ENCODE peak calls at places on chromosomes 7 and 10, in nine cellular contexts. F, G, O, P, S, K, E, C and L are unnamed samples.

GRCh38 chr7:138584283-138584682 is 116.9 kb downstream of the SVOPL start:
- DNase-seq in F (peak), G (no peak), O (no peak), P (no peak), S (no peak), K (no peak), E (no peak), C (no peak), L (no peak)

GRCh38 chr7:7972128-7972527 is 3.5 kb downstream of the GLCCI1 start:
- DNase-seq in F (no peak), G (no peak), O (no peak), P (no peak), S (no peak), K (peak), E (no peak), C (no peak), L (peak)

GRCh38 chr10:78754269-78755074 is 314.3 kb upstream of the ZMIZ1 start:
- DNase-seq in F (peak), G (no peak), O (no peak), P (no peak), S (peak), K (no peak), E (no peak), C (no peak), L (no peak)

GRCh38 chr10:110758898-110759297 is 112.8 kb upstream of the PDCD4 start:
- DNase-seq in F (peak), G (no peak), O (no peak), P (no peak), S (peak), K (no peak), E (no peak), C (no peak), L (no peak)

GRCh38 chr10:43913676-43914235 is 265.1 kb upstream of the ZNF32 start:
- DNase-seq in F (no peak), G (no peak), O (no peak), P (no peak), S (no peak), K (no peak), E (no peak), C (no peak), L (no peak)

GRCh38 chr10:77383861-77384553 is 253.6 kb downstream of the KCNMA1 start:
- DNase-seq in F (peak), G (no peak), O (no peak), P (no peak), S (no peak), K (peak), E (no peak), C (no peak), L (no peak)

GRCh38 chr7:115183431-115184057 is 261.6 kb downstream of the MDFIC start:
- DNase-seq in F (peak), G (no peak), O (no peak), P (no peak), S (no peak), K (no peak), E (no peak), C (no peak), L (no peak)

GRCh38 chr10:127033116-127033515 is 127.9 kb downstream of the DOCK1 start:
- DNase-seq in F (no peak), G (no peak), O (no peak), P (no peak), S (no peak), K (no peak), E (no peak), C (no peak), L (no peak)

GRCh38 chr7:44050121-44050914 is 5.8 kb downstream of the DBNL start:
- DNase-seq in F (no peak), G (no peak), O (peak), P (no peak), S (no peak), K (no peak), E (no peak), C (no peak), L (no peak)

GRCh38 chr7:44101966-44102845 is 1.9 kb upstream of the AEBP1 start:
- DNase-seq in F (peak), G (no peak), O (peak), P (no peak), S (no peak), K (no peak), E (no peak), C (no peak), L (no peak)

GRCh38 chr7:157409753-157410727 is 73.2 kb downstream of the DNAJB6 start:
- DNase-seq in F (no peak), G (no peak), O (peak), P (no peak), S (no peak), K (no peak), E (no peak), C (no peak), L (no peak)

GRCh38 chr7:64888901-64889685 is 14.0 kb upstream of the ZNF273 start:
- DNase-seq in F (no peak), G (peak), O (no peak), P (peak), S (no peak), K (no peak), E (no peak), C (peak), L (peak)

GRCh38 chr7:415646-416525 is 103.8 kb downstream of the PDGFA start:
- DNase-seq in F (no peak), G (no peak), O (peak), P (no peak), S (no peak), K (no peak), E (no peak), C (no peak), L (no peak)

GRCh38 chr10:47090903-47091302 is 179.7 kb downstream of the PTPN20 start:
- DNase-seq in F (peak), G (no peak), O (no peak), P (no peak), S (no peak), K (no peak), E (no peak), C (no peak), L (no peak)

GRCh38 chr7:2516194-2516555 is 3.4 kb upstream of the LFNG start:
- DNase-seq in F (peak), G (no peak), O (no peak), P (no peak), S (no peak), K (no peak), E (no peak), C (no peak), L (no peak)

GRCh38 chr7:102433319-102434038 is at the start of gene ORAI2:
- DNase-seq in F (peak), G (peak), O (peak), P (peak), S (no peak), K (peak), E (peak), C (peak), L (peak)

GRCh38 chr7:42790196-42790595 is 121.7 kb downstream of the C7orf25 start:
- DNase-seq in F (peak), G (no peak), O (no peak), P (no peak), S (no peak), K (no peak), E (no peak), C (no peak), L (no peak)

GRCh38 chr10:1151071-1152033 is 95.2 kb downstream of the WDR37 start:
- DNase-seq in F (peak), G (no peak), O (no peak), P (peak), S (no peak), K (no peak), E (no peak), C (no peak), L (no peak)

GRCh38 chr10:60008816-60009215 is 102.5 kb upstream of the CCDC6 start:
- DNase-seq in F (no peak), G (no peak), O (no peak), P (no peak), S (no peak), K (no peak), E (no peak), C (no peak), L (no peak)
- TF ChIP-seq CTCF in F (no peak), G (no peak), O (no peak), P (no peak), S (no peak), K (no peak), E (no peak), C (no peak), L (no peak)

GRCh38 chr10:123380491-123381085 is 226.4 kb downstream of the BUB3 start:
- DNase-seq in F (peak), G (no peak), O (no peak), P (no peak), S (no peak), K (no peak), E (no peak), C (no peak), L (no peak)
- TF ChIP-seq CTCF in F (peak), G (peak), O (peak), P (no peak), S (peak), K (peak), E (no peak), C (no peak), L (no peak)

GRCh38 chr7:128403676-128404075 is 6.1 kb downstream of the IMPDH1 start:
- DNase-seq in F (no peak), G (no peak), O (peak), P (no peak), S (no peak), K (no peak), E (no peak), C (no peak), L (no peak)

GRCh38 chr7:128405345-128406146 is 4.2 kb downstream of the IMPDH1 start:
- DNase-seq in F (no peak), G (no peak), O (peak), P (peak), S (no peak), K (peak), E (peak), C (no peak), L (peak)

GRCh38 chr7:128406147-128406985 is 3.4 kb downstream of the IMPDH1 start:
- DNase-seq in F (no peak), G (no peak), O (peak), P (no peak), S (no peak), K (no peak), E (no peak), C (no peak), L (no peak)

GRCh38 chr7:128404143-128404681 is 5.6 kb downstream of the IMPDH1 start:
- DNase-seq in F (peak), G (no peak), O (peak), P (peak), S (no peak), K (no peak), E (no peak), C (no peak), L (no peak)

DNA sequence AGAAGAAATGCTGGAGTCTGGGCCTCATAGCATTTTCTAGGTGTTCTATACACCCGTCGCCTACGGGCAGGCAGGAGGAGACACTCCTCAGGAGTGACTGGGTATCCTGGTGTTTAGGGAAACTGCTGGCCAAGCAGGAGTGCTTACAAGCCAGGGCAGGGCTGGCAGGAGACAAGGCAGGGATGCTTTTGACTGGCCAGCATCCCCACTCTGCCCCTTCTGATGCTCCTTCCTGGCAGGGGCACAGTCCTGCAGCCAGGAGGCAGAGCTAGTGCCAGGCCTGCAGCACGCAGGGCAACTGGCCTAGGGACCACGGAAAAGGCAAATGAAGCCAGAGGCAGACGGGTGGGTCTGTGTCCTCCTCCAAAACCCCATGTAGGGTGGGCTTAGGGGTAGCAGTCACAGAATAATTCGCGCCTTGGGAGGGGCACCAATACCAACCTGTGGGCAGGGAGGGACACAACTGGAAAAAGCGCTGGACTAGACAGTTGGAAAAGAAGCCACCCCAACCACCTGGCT is 4.9 kb downstream of the IMPDH1 start:
- DNase-seq in F (no peak), G (no peak), O (peak), P (no peak), S (no peak), K (no peak), E (no peak), C (no peak), L (no peak)
- TF ChIP-seq CTCF in F (peak), G (no peak), O (no peak), P (no peak), S (peak), K (peak), E (no peak), C (no peak), L (no peak)

GRCh38 chr10:72126872-72127232 is 38.5 kb upstream of the SPOCK2 start:
- DNase-seq in F (no peak), G (no peak), O (no peak), P (no peak), S (no peak), K (no peak), E (no peak), C (no peak), L (no peak)

GRCh38 chr10:72127571-72127970 is 39.2 kb upstream of the SPOCK2 start:
- DNase-seq in F (no peak), G (no peak), O (no peak), P (no peak), S (no peak), K (no peak), E (no peak), C (no peak), L (no peak)

GRCh38 chr10:72123616-72124015 is 35.3 kb upstream of the SPOCK2 start:
- DNase-seq in F (no peak), G (no peak), O (no peak), P (no peak), S (no peak), K (no peak), E (no peak), C (no peak), L (no peak)

GRCh38 chr10:72124984-72125383 is 36.6 kb upstream of the SPOCK2 start:
- DNase-seq in F (peak), G (no peak), O (no peak), P (no peak), S (peak), K (no peak), E (no peak), C (no peak), L (no peak)

GRCh38 chr10:72126184-72126871 is 38.0 kb upstream of the SPOCK2 start:
- DNase-seq in F (peak), G (no peak), O (no peak), P (no peak), S (peak), K (no peak), E (no peak), C (no peak), L (no peak)
- TF ChIP-seq CTCF in F (peak), G (peak), O (peak), P (peak), S (peak), K (peak), E (peak), C (no peak), L (peak)

GRCh38 chr10:132453470-132453861 is 56.5 kb downstream of the PWWP2B start:
- DNase-seq in F (no peak), G (no peak), O (no peak), P (no peak), S (no peak), K (no peak), E (no peak), C (no peak), L (no peak)
- TF ChIP-seq CTCF in F (no peak), G (peak), O (no peak), P (no peak), S (no peak), K (no peak), E (peak), C (no peak), L (peak)

GRCh38 chr10:73244866-73245477 is 2.1 kb downstream of the DNAJC9 start:
- DNase-seq in F (peak), G (no peak), O (no peak), P (no peak), S (no peak), K (no peak), E (no peak), C (no peak), L (no peak)

GRCh38 chr10:73248259-73248724 is 1.2 kb upstream of the DNAJC9 start:
- DNase-seq in F (no peak), G (no peak), O (no peak), P (no peak), S (no peak), K (no peak), E (no peak), C (no peak), L (no peak)

GRCh38 chr10:73246322-73246782 is 703 bp downstream of the DNAJC9 start:
- DNase-seq in F (peak), G (no peak), O (no peak), P (no peak), S (no peak), K (no peak), E (no peak), C (no peak), L (no peak)

GRCh38 chr10:73247509-73248258 is 629 bp upstream of the DNAJC9 start:
- DNase-seq in F (peak), G (no peak), O (no peak), P (no peak), S (no peak), K (no peak), E (no peak), C (no peak), L (no peak)

GRCh38 chr10:73246783-73247508 is at the start of gene DNAJC9:
- DNase-seq in F (peak), G (peak), O (peak), P (peak), S (peak), K (peak), E (peak), C (peak), L (peak)
- TF ChIP-seq CTCF in F (no peak), G (no peak), O (no peak), P (no peak), S (no peak), K (no peak), E (no peak), C (no peak), L (no peak)

GRCh38 chr7:23072043-23072442 is 33.5 kb upstream of the KLHL7 start:
- DNase-seq in F (peak), G (no peak), O (no peak), P (no peak), S (no peak), K (no peak), E (no peak), C (no peak), L (no peak)
- TF ChIP-seq CTCF in F (peak), G (no peak), O (no peak), P (no peak), S (no peak), K (no peak), E (no peak), C (no peak), L (no peak)

GRCh38 chr7:74173491-74173865 is 678 bp upstream of the EIF4H start:
- DNase-seq in F (no peak), G (no peak), O (no peak), P (no peak), S (no peak), K (no peak), E (no peak), C (no peak), L (no peak)

GRCh38 chr7:74175270-74175803 is 1.2 kb downstream of the EIF4H start:
- DNase-seq in F (no peak), G (no peak), O (no peak), P (no peak), S (no peak), K (no peak), E (no peak), C (no peak), L (no peak)

GRCh38 chr7:74173866-74174605 is at the start of gene EIF4H:
- DNase-seq in F (peak), G (peak), O (peak), P (peak), S (peak), K (peak), E (peak), C (peak), L (peak)

GRCh38 chr7:74173074-74173473 is 1.1 kb upstream of the EIF4H start:
- DNase-seq in F (no peak), G (no peak), O (peak), P (peak), S (no peak), K (peak), E (no peak), C (peak), L (peak)

DNA sequence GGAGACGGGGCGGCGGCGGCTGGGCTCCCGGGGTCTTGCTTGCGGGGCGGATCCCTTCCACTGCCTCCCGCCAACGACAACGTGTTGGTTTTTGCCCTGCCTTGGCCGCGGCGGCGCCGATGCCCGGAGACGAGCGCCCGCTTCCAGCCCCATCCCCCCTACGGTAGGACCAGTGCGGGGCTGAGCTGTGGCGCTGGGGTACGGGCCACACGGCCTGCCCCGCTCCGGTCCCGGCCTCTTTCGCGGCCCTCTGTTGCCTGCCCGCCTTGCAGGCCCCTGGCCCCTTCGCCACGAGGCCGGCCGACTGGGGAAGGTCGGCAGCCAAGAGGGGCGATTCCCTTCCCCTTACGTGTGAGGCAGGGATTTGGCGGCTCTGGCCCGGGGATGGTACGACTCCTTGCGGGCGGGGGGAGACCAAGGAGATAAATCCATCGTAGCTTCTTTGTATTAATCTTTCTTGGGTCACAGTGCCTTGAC is 488 bp downstream of the EIF4H start:
- DNase-seq in F (peak), G (peak), O (peak), P (peak), S (no peak), K (peak), E (no peak), C (peak), L (peak)
- TF ChIP-seq CTCF in F (peak), G (no peak), O (no peak), P (no peak), S (no peak), K (no peak), E (no peak), C (no peak), L (no peak)